ENCODE peak calls at places on chromosomes 11 and 22, in five cellular contexts. F is fibroblast of lung, X is nephron progenitor cell, O is transverse colon, A is hepatocyte. N is an unnamed sample.

GRCh38 chr11:5737672-5738071 is 1.4 kb downstream of the OR56B1 start:
- DNase-seq in F (peak; percentile 41), O (no peak), A (no peak), X (no peak), N (no peak)

GRCh38 chr11:123797065-123797940 is 8.8 kb downstream of the OR6M1 start:
- DNase-seq in O (no peak), A (peak; percentile 52), F (no peak), X (no peak), N (no peak)

GRCh38 chr11:132595711-132596111 is 936.6 kb downstream of the OPCML start:
- DNase-seq in F (peak; percentile 79), A (no peak), O (no peak), X (no peak), N (no peak)

GRCh38 chr11:84645988-84646689 is 981.0 kb downstream of the DLG2 start:
- DNase-seq in X (no peak), A (no peak), F (no peak), O (peak; percentile 20), N (no peak)

GRCh38 chr11:100830295-100830694 is 143.2 kb downstream of the ARHGAP42 start:
- DNase-seq in F (peak; percentile 57), O (no peak), X (peak; percentile 25), A (peak; percentile 18), N (no peak)

GRCh38 chr11:94948070-94948617 is 25.2 kb downstream of the CWC15 start:
- DNase-seq in A (no peak), O (no peak), F (peak; percentile 93), X (no peak), N (no peak)

GRCh38 chr11:57464343-57465181 is 4.2 kb downstream of the RTN4RL2 start:
- DNase-seq in F (no peak), O (no peak), X (no peak), A (no peak), N (no peak)

GRCh38 chr22:24975813-24976341 is 23.4 kb downstream of the KIAA1671 start:
- DNase-seq in O (no peak), X (no peak), A (no peak), F (peak; percentile 44), N (no peak)

GRCh38 chr11:69173326-69173725 is 17.6 kb downstream of the SMIM38 start:
- DNase-seq in F (no peak), A (no peak), X (no peak), O (no peak), N (no peak)

GRCh38 chr11:18171377-18172000 is 1.1 kb upstream of the MRGPRX4 start:
- DNase-seq in A (peak; percentile 52), F (peak; percentile 6), X (peak; percentile 42), O (no peak), N (peak; percentile 28)

GRCh38 chr22:45462034-45462655 is 40.5 kb upstream of the FBLN1 start:
- DNase-seq in F (no peak), A (peak; percentile 56), X (no peak), O (no peak), N (no peak)

GRCh38 chr11:82818399-82819043 is 81.7 kb downstream of the PRCP start:
- DNase-seq in O (no peak), F (no peak), X (no peak), A (peak; percentile 10), N (no peak)

GRCh38 chr22:26887916-26888315 is 230.5 kb downstream of the MIAT start:
- DNase-seq in A (no peak), F (peak; percentile 38), O (no peak), X (no peak), N (no peak)

GRCh38 chr11:117950320-117950719 is 21.1 kb upstream of the TMPRSS13 start:
- DNase-seq in A (no peak), X (no peak), F (no peak), O (peak; percentile 27), N (no peak)

GRCh38 chr22:25659413-25659812 is 82.6 kb upstream of the MYO18B start:
- DNase-seq in X (no peak), O (no peak), F (no peak), A (no peak), N (no peak)

GRCh38 chr11:19715373-19715772 is 2.7 kb downstream of the NAV2 start:
- DNase-seq in O (no peak), X (no peak), A (peak; percentile 73), F (peak; percentile 95), N (peak; percentile 36)

GRCh38 chr22:17910561-17911311 is 113.6 kb downstream of the MICAL3 start:
- DNase-seq in X (peak; percentile 57), O (peak; percentile 40), F (peak; percentile 90), A (peak; percentile 81), N (no peak)

GRCh38 chr22:25908212-25908611 is 166.2 kb downstream of the MYO18B start:
- DNase-seq in X (no peak), F (no peak), A (no peak), O (no peak), N (no peak)

GRCh38 chr11:68194675-68195294 is 18.3 kb downstream of the KMT5B start:
- DNase-seq in O (no peak), A (no peak), X (no peak), F (no peak), N (no peak)

GRCh38 chr22:25448435-25449051 is 115.9 kb upstream of the GRK3 start:
- DNase-seq in O (no peak), X (peak; percentile 15), A (peak; percentile 30), F (peak; percentile 56), N (peak; percentile 12)

GRCh38 chr11:911031-911889 is 650 bp upstream of the CHID1 start:
- DNase-seq in F (peak; percentile 83), A (peak; percentile 62), O (peak; percentile 47), X (peak; percentile 69), N (peak; percentile 36)

GRCh38 chr11:74714904-74715303 is 16.3 kb downstream of the CHRDL2 start:
- DNase-seq in A (no peak), X (no peak), O (no peak), F (no peak), N (no peak)

GRCh38 chr11:98711011-98711410 is 309.7 kb upstream of the CNTN5 start:
- DNase-seq in F (peak; percentile 7), A (no peak), O (no peak), X (no peak), N (no peak)

DNA sequence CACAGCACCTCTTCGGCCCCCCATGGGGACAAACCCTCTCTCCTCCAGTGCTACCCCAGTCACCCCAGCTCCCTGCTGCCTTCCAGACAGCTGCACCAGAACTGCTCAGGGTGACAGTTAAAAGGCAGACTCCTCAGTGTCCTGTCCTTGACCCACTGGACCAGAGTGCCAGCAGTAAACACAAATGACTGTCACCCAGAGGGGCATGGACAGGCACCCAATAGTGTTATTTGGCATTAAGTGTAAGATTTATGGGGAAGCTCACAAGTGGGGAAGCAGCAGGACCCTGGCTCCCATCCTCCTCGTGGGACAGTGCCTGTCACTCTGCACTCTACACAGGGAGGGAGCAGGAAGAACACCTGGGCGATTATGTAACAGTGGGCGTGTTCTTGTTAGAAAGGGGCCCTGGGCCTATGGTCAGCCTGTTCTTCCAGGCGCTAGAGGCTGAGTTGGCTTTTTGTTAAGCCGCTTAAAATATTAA is 5.0 kb downstream of the RPS19BP1 start:
- DNase-seq in O (peak; percentile 76), X (no peak), A (peak; percentile 81), F (no peak), N (peak; percentile 30)
- TF ChIP-seq CTCF in O (no peak), X (no peak), A (no peak), F (no peak), N (no peak)

DNA sequence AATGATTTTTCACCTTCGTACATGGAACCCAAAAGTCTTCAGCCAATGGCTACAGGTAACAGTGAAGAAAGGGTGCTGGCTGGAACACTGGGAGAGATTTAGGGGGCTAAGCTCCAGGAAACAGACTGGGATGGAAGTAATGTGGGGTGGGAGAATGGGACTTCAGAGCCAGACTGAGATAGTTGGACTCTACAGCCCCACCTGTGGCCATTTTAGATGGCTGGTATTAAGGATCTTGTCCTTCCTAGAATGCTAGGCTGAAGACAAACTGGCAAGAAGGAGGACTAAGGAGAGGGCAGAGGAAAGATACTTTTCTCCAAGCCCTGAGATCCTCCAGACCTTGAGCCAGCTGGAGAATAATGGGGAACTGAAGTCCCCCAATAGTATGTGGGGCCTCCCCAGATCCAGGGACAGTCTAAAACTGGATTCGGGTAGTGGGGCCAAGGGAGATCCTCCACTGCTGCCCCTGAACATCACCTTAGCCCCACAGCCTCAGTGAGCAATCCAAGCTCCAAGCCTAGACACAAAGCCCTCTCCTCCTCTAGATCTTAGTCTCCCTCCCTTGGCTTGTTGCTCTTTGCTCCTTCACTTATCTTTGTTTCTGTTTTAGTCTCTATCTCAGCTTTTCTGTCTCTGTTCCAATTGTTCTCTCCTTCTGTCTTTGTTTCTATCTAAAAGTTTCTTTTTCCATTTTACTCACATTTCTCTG is 16.1 kb upstream of the RRAS2 start:
- DNase-seq in F (no peak), X (no peak), A (no peak), O (no peak), N (no peak)
- TF ChIP-seq CTCF in F (peak; percentile 19), X (peak; percentile 14), A (no peak), O (no peak), N (peak; percentile 22)

DNA sequence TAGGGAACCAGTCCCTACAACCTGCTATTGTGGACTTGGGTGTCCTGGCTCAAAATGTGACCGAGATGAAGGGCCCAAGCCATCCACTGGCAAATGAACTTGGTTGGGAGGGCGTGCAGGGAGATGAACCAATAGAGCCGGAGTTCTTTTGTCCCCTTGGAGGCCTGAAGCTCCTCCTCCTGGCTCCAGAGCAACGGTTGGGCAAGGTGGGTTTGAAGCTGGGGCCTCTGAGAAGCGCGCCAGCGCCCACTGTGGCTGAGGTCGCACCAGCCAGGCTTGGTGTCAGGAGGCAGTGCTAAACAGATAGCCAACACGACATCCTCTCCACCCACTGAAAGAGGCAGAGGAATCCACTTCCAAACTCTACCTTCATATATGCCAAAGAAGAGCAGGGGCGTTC is 36.0 kb upstream of the PACSIN2 start:
- DNase-seq in A (no peak), X (no peak), O (no peak), F (no peak), N (no peak)
- TF ChIP-seq CTCF in A (no peak), X (no peak), O (no peak), F (no peak), N (no peak)

DNA sequence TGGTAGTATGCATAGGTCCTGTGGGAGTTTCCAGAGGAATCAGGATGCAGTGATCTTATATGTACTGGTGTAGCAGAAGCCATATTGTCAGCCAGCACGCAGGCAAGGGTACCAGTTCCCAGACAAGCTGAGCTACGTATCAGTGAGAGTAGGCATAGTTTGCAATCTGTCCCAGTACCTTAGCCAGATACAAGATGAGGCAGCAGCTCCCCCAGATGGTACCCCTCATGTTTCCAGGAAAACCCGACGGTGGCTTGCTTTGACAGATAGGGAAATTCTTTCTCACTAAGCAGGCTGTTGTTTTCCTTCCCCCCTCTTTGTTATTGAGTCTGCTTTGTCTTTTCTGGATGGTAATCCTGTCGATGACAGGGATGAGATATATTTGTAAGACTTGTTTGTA is 109.7 kb upstream of the RRM1 start:
- DNase-seq in F (peak; percentile 8), O (no peak), A (peak; percentile 10), X (no peak), N (no peak)
- TF ChIP-seq CTCF in F (peak; percentile 15), O (no peak), A (peak; percentile 19), X (no peak), N (no peak)

GRCh38 chr22:36177160-36177559 is 16.6 kb upstream of the APOL3 start:
- DNase-seq in O (no peak), F (no peak), A (no peak), X (no peak), N (no peak)

GRCh38 chr22:36171941-36172340 is 11.4 kb upstream of the APOL3 start:
- DNase-seq in X (no peak), O (no peak), A (no peak), F (no peak), N (no peak)

GRCh38 chr22:36180928-36181327 is 20.4 kb upstream of the APOL3 start:
- DNase-seq in X (no peak), O (no peak), A (no peak), F (no peak), N (no peak)

GRCh38 chr22:36180038-36180880 is 19.7 kb upstream of the APOL3 start:
- DNase-seq in A (peak; percentile 81), O (peak; percentile 87), X (peak; percentile 84), F (peak; percentile 35), N (peak; percentile 87)

GRCh38 chr22:36175892-36176291 is 15.3 kb upstream of the APOL3 start:
- DNase-seq in A (no peak), O (no peak), X (no peak), F (no peak), N (no peak)
- TF ChIP-seq CTCF in A (no peak), O (no peak), X (no peak), F (no peak), N (no peak)